ENCODE peak calls at places on chromosome 5, in seven cellular contexts. Z, E, W, D, C, F and Q are unnamed samples. For H3K4me1, the result is how much of the 10 kb centered on the place peaks cover.

GRCh38 chr5:95219411-95219810 is 65.5 kb downstream of the MCTP1 start:
- DNase-seq in Z (peak), D (no peak), F (no peak), W (no peak), C (no peak), E (no peak), Q (no peak)

GRCh38 chr5:59828623-59829022 is 64.9 kb downstream of the PDE4D start:
- DNase-seq in W (no peak), Z (no peak), D (no peak), F (no peak), C (no peak), E (no peak), Q (no peak)

GRCh38 chr5:93557205-93557604 is 23.8 kb downstream of the NR2F1-AS1 start:
- DNase-seq in F (no peak), E (no peak), C (no peak), Z (no peak), W (no peak), D (no peak), Q (no peak)

GRCh38 chr5:176447538-176447981 is 625 bp upstream of the FAF2 start:
- DNase-seq in E (no peak), W (no peak), Z (no peak), F (no peak), C (no peak), D (no peak), Q (peak)

GRCh38 chr5:74766887-74767578 is at the start of the genes GFM2 and NSA2:
- DNase-seq in D (peak), F (peak), E (peak), Z (peak), W (peak), C (peak), Q (peak)

GRCh38 chr5:62779010-62779422 is 200.4 kb downstream of the LRRC70 start:
- DNase-seq in Z (peak), W (no peak), D (peak), C (peak), F (no peak), E (no peak), Q (no peak)

GRCh38 chr5:172102913-172103629 is 85.0 kb downstream of the STK10 start:
- DNase-seq in E (no peak), W (peak), C (no peak), F (peak), Z (peak), D (peak), Q (no peak)

GRCh38 chr5:169545762-169546161 is 37.8 kb upstream of the SPDL1 start:
- DNase-seq in F (no peak), Z (no peak), C (no peak), D (no peak), E (no peak), W (no peak), Q (no peak)

GRCh38 chr5:154191467-154192261 is 1.1 kb downstream of the GALNT10 start:
- DNase-seq in C (peak), F (no peak), D (no peak), E (no peak), Z (no peak), W (no peak), Q (no peak)

GRCh38 chr5:85985167-85985566 is 632.6 kb upstream of the COX7C start:
- DNase-seq in C (no peak), E (no peak), Z (no peak), D (no peak), W (no peak), F (no peak), Q (no peak)

GRCh38 chr5:137923856-137924255 is 34.6 kb downstream of the PKD2L2 start:
- DNase-seq in C (no peak), F (no peak), D (peak), E (no peak), W (no peak), Z (peak), Q (no peak)

GRCh38 chr5:138647261-138647788 is 72.1 kb upstream of the HSPA9 start:
- DNase-seq in Z (no peak), E (no peak), D (no peak), F (no peak), C (no peak), W (no peak), Q (no peak)

GRCh38 chr5:124461857-124462423 is 284.5 kb downstream of the ZNF608 start:
- DNase-seq in F (no peak), C (peak), Z (no peak), W (no peak), D (no peak), E (no peak), Q (no peak)

GRCh38 chr5:157778121-157778805 is 34.8 kb downstream of the LSM11 start:
- DNase-seq in W (no peak), E (no peak), D (no peak), C (no peak), Z (no peak), F (no peak), Q (no peak)

GRCh38 chr5:137609122-137609521 is 110.0 kb upstream of the SPOCK1 start:
- DNase-seq in D (no peak), C (no peak), F (no peak), E (no peak), W (no peak), Z (no peak), Q (no peak)

GRCh38 chr5:1037123-1037670 is 28.6 kb downstream of the NKD2 start:
- DNase-seq in Z (no peak), E (no peak), C (no peak), F (peak), D (no peak), W (peak), Q (no peak)

GRCh38 chr5:74517700-74518099 is 122.8 kb downstream of the ENC1 start:
- DNase-seq in E (no peak), F (no peak), W (no peak), Z (no peak), C (no peak), D (no peak), Q (no peak)

GRCh38 chr5:123882946-123883345 is 371.0 kb downstream of the CSNK1G3 start:
- DNase-seq in C (no peak), F (no peak), D (no peak), W (no peak), E (no peak), Z (no peak), Q (no peak)

GRCh38 chr5:55737793-55738192 is at the start of gene DDX4:
- DNase-seq in Z (peak), W (no peak), E (no peak), C (no peak), D (no peak), F (no peak), Q (no peak)

GRCh38 chr5:181204561-181205401 is at the start of gene TRIM7:
- DNase-seq in W (peak), C (no peak), E (peak), F (no peak), Z (peak), D (peak), Q (no peak)

GRCh38 chr5:162068412-162068811 is 839 bp downstream of the GABRG2 start:
- DNase-seq in D (peak), W (no peak), F (no peak), E (no peak), Z (peak), C (peak), Q (no peak)

GRCh38 chr5:38724301-38725030 is 121.3 kb upstream of the OSMR start:
- DNase-seq in D (no peak), Z (no peak), W (no peak), F (no peak), C (no peak), E (no peak), Q (no peak)

GRCh38 chr5:157109744-157110143 is 900 bp upstream of the HAVCR2 start:
- DNase-seq in C (peak), W (no peak), Z (no peak), F (no peak), E (no peak), D (peak), Q (no peak)

GRCh38 chr5:81971086-81971693 is 633 bp upstream of the ATG10 start:
- DNase-seq in F (no peak), D (peak), Z (peak), E (no peak), W (no peak), C (peak), Q (no peak)

GRCh38 chr5:1515311-1515920 is 8.3 kb downstream of the LPCAT1 start:
- DNase-seq in C (no peak), F (peak), E (peak), D (no peak), W (peak), Z (peak), Q (peak)

GRCh38 chr5:142388696-142389095 is 63.9 kb upstream of the SPRY4 start:
- DNase-seq in C (no peak), D (no peak), E (no peak), F (no peak), W (no peak), Z (no peak), Q (no peak)

GRCh38 chr5:164861610-164862009 is 1356.2 kb downstream of the MAT2B start:
- DNase-seq in C (no peak), E (no peak), F (no peak), Z (no peak), W (no peak), D (no peak), Q (no peak)

GRCh38 chr5:31415009-31415923 is 116.6 kb downstream of the DROSHA start:
- DNase-seq in W (no peak), Z (no peak), D (no peak), C (no peak), F (no peak), E (no peak), Q (no peak)

GRCh38 chr5:124315746-124316415 is 430.6 kb downstream of the ZNF608 start:
- DNase-seq in F (no peak), W (no peak), C (no peak), E (no peak), Z (no peak), D (no peak), Q (no peak)

GRCh38 chr5:168529361-168530234 is 493 bp downstream of the FBLL1 start:
- DNase-seq in Z (peak), W (no peak), E (no peak), C (no peak), D (peak), F (no peak), Q (no peak)

GRCh38 chr5:140833993-140834392 is at the start of gene PCDHA7:
- DNase-seq in D (no peak), F (no peak), C (no peak), E (no peak), Z (peak), W (no peak), Q (no peak)

DNA sequence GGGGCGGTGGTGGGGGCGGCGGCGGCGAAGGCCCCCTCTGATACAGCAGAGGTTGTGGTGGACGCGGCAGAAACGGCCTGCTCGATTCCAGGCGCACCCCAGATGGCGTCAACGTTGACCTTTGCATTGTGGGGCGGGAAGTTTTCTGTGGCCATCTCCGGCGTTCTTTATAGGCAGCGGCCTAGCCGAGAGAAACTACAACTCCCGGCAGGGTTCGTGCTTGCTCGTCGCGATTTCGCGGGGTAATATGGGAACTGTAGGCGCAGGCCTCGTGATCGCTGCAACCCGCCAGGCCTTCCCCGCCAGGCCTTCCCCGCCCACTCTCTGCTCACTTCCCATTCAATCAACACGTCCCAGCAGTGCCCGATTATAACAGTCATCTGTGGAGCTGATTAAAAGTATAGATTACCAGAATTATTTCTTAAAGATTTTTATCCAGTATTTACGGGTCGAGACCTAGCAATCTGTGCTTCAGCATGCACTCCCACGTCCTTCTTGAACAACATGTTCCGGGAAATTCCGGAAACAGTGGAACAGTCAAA is at the start of gene BOD1:
- DNase-seq in W (peak), F (peak), C (peak), D (peak), Z (peak), E (peak), Q (peak)
- TF ChIP-seq CTCF in W (no peak), F (no peak), C (no peak), D (no peak), Z (no peak), E (no peak), Q (no peak)

DNA sequence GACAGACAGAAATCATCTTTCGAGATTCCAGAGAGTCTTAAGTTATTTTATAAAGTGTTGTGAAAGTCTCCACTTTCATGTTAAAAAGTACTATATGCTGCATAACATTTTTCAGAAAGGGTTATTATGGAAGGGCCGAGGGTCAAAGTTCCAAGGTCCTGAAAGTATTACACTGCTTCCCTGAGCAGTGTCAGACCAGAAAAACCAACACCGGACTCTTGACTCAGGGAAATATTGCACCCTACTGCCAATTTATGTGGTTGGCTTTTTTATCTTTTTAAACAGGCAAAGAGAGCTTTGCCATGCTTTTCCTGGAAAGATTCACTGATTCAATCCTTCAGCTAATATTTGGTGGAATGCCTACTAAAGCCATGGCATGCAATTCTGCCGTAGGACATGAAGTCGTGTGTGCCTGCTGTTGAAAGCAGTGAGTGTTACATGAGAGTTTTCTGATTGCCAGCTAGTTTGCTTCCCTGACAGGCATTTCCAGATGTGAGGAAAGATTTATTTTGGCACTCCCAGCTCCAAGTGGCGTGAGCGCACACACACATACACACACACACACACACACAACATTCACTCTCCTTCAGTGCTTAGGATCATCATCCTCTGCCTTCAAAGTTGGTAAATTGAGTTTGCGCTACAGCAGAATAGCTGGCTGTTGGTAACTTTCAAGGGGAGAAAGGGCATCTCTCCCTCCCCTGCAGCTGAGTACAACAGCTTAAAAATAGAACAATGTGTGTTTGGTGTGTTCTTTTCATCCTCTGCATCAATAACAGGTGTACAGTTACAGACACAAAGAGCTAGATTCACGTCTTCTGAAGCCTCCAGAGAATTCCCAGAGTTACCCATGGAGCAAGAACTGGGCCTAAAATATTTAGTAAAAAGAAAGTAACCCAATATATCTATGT is 45.6 kb downstream of the SLC1A3 start:
- DNase-seq in F (no peak), C (no peak), W (no peak), E (no peak), D (peak), Z (no peak), Q (no peak)
- H3K4me1 ChIP-seq in F (half or more), C (under half), W (under half), E (under half), D (under half), Z (under half), Q (under half)

DNA sequence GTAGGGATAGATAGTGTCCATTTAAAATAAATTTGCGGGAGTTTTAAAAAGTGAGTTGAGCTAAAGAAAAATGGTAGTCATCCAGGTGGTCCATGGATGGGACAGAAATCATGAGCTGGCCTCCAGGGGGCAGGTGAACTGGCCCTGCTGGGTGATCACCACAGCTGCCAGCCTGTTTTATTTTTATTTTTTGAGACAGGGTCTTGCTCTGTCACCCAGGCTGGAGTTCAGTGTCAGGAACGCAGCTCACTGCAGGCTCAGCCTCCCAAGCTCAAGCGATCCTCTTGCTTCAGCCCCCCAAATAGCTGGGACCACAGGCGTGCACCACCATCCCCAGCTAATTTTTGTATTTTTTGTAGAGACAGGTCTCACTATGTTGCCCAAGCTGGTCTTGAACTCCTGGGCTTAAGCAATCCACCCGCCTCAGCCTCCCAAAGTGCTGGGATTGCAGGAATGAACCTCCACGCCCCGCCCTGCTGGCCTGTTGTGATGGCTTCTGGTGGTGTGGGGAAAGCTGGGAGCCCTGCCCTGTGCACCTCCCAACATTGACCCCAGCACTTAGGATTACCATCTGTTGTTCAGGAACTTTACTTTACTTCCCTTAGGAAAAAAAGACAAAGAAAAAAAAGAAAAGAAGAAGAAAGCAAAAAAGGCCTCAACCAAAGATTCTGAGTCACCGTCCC is 14.8 kb downstream of the CD74 start:
- DNase-seq in D (no peak), E (no peak), F (no peak), Z (no peak), C (no peak), W (peak), Q (no peak)
- TF ChIP-seq CTCF in D (no peak), E (no peak), F (peak), Z (no peak), C (peak), W (peak), Q (no peak)

GRCh38 chr5:77987331-77987730 is 211.2 kb upstream of the TBCA start:
- DNase-seq in Z (no peak), W (no peak), F (no peak), C (no peak), E (no peak), D (no peak), Q (no peak)
- H3K4me1 ChIP-seq in Z (under half), W (under half), F (under half), C (under half), E (under half), D (under half), Q (under half)

GRCh38 chr5:92470770-92471169 is 1087.7 kb upstream of the ARRDC3 start:
- DNase-seq in F (no peak), D (no peak), W (no peak), C (no peak), Z (peak), E (no peak), Q (no peak)
- TF ChIP-seq CTCF in F (no peak), D (no peak), W (no peak), C (peak), Z (peak), E (no peak), Q (no peak)

DNA sequence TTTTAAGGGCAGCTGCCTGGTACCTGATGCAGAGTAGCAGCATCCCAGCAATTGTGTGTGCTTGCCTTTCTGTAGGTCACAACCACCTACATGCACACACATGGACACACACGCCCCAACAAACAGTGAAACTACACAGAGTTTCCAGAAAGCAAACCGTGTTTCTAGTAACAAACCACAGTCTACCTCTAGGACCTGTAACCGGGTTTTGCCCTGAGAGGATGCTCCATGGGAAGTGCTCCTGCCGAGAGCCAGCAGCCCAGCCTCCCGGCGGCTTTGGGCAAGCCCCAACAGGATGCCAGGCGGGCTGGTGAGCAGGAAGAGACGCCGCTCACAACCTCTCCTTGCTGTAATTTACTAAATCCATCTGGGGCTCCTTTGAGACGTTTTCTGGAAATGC is 4.1 kb upstream of the TCF7 start:
- DNase-seq in D (no peak), Z (no peak), C (no peak), W (no peak), E (no peak), F (no peak), Q (no peak)
- H3K4me1 ChIP-seq in D (under half), Z (under half), C (under half), W (under half), E (under half), F (under half), Q (under half)

GRCh38 chr5:132736853-132737833 is at the start of gene KIF3A:
- DNase-seq in Z (peak), D (peak), C (peak), E (peak), F (peak), W (peak), Q (peak)
- TF ChIP-seq CTCF in Z (no peak), D (peak), C (no peak), E (peak), F (peak), W (no peak), Q (peak)

GRCh38 chr5:131303537-131303936 is 39.7 kb downstream of the CDC42SE2 start:
- DNase-seq in Z (no peak), F (no peak), W (no peak), D (no peak), C (no peak), E (no peak), Q (no peak)

GRCh38 chr5:131305906-131306305 is 42.1 kb downstream of the CDC42SE2 start:
- DNase-seq in Z (no peak), D (no peak), C (no peak), E (no peak), W (no peak), F (no peak), Q (no peak)

GRCh38 chr5:131305138-131305650 is 41.3 kb downstream of the CDC42SE2 start:
- DNase-seq in Z (no peak), C (no peak), E (no peak), D (no peak), W (no peak), F (no peak), Q (no peak)

GRCh38 chr5:131302506-131302905 is 38.7 kb downstream of the CDC42SE2 start:
- DNase-seq in D (no peak), E (no peak), C (no peak), Z (no peak), F (no peak), W (no peak), Q (no peak)

GRCh38 chr5:131304414-131304813 is 40.6 kb downstream of the CDC42SE2 start:
- DNase-seq in W (no peak), F (no peak), E (no peak), C (no peak), Z (no peak), D (no peak), Q (no peak)
- H3K4me1 ChIP-seq in W (under half), F (under half), E (under half), C (under half), Z (under half), D (under half), Q (under half)